ENCODE peak calls at places on chromosomes 5 and 9, in seven cellular contexts. E is CD8-positive, alpha-beta T cell; G is gastrocnemius medialis; S is body of pancreas; R is right lobe of liver; Z is GM23338; K is keratinocyte. P is an unnamed sample. For H3K36me3 and H3K4me1, the result is how much of the 10 kb centered on the place peaks cover.

GRCh38 chr5:125377151-125377550 is 630.7 kb upstream of the ZNF608 start:
- DNase-seq in Z (no peak), G (no peak), E (no peak), S (no peak), K (no peak), R (no peak), P (no peak)

GRCh38 chr9:104093162-104093561 is 947 bp upstream of the SMC2 start:
- DNase-seq in S (no peak), Z (peak), K (no peak), E (no peak), R (no peak), G (no peak), P (no peak)

GRCh38 chr9:91720746-91721705 is 229.0 kb downstream of the ROR2 start:
- DNase-seq in E (no peak), K (no peak), Z (no peak), R (no peak), S (no peak), G (no peak), P (no peak)

GRCh38 chr5:109681763-109682162 is 8.0 kb upstream of the MAN2A1 start:
- DNase-seq in Z (no peak), S (no peak), G (no peak), E (no peak), R (no peak), K (no peak), P (no peak)

GRCh38 chr9:125428060-125428481 is 166.4 kb downstream of the GAPVD1 start:
- DNase-seq in R (peak), S (no peak), K (no peak), Z (peak), G (no peak), E (no peak), P (peak)

GRCh38 chr9:98306384-98307145 is 51.1 kb upstream of the TBC1D2 start:
- DNase-seq in R (no peak), E (no peak), S (no peak), K (no peak), G (no peak), Z (no peak), P (no peak)

GRCh38 chr9:34675048-34675714 is 12.7 kb upstream of the CCL27 start:
- DNase-seq in Z (peak), R (peak), S (peak), E (peak), G (no peak), K (no peak), P (peak)

GRCh38 chr9:109483771-109484442 is 14.2 kb downstream of the PTPN3 start:
- DNase-seq in S (no peak), K (no peak), R (no peak), Z (no peak), G (no peak), E (no peak), P (no peak)

GRCh38 chr5:63963926-63964325 is 1.7 kb upstream of the HTR1A start:
- DNase-seq in G (no peak), Z (no peak), K (no peak), S (no peak), E (no peak), R (no peak), P (no peak)

GRCh38 chr5:112649882-112650281 is 87.8 kb upstream of the APC start:
- DNase-seq in K (peak), G (no peak), R (peak), Z (no peak), S (peak), E (no peak), P (no peak)

GRCh38 chr9:136552117-136552685 is 6.4 kb upstream of the NOTCH1 start:
- DNase-seq in E (no peak), G (no peak), S (no peak), R (no peak), K (no peak), Z (peak), P (no peak)

GRCh38 chr9:123089790-123090189 is 56.3 kb downstream of the GPR21 start:
- DNase-seq in E (no peak), G (no peak), S (no peak), R (no peak), Z (no peak), K (no peak), P (no peak)
- H3K36me3 ChIP-seq in E (under half), G (under half), S (under half), R (under half), Z (under half), K (under half), P (half or more)

GRCh38 chr5:142320427-142320732 is 4.4 kb downstream of the SPRY4 start:
- DNase-seq in S (no peak), E (no peak), G (no peak), Z (no peak), R (no peak), K (no peak), P (no peak)
- H3K4me1 ChIP-seq in S (under half), E (under half), G (half or more), Z (half or more), R (under half), K (under half), P (under half)

DNA sequence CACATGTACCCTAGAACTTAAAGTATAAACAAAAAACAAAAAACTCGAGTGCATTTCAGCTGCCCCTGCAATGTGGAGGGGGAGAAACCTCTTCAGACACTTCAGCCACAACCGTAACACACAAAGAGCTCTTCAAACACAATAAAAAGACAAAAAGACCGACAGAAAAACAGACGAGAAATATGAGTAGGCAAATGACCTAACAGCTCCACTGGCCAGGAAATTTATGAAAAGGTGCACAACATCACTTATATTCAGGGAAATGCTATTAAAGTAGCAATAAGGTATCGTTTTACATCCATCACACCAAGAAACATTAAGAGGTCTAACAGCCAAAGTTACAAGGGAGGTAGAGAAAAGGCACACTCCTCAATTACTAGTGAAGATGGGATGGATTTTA is 6.2 kb downstream of the ZBED3 start:
- DNase-seq in Z (no peak), S (no peak), R (no peak), K (no peak), E (no peak), G (no peak), P (no peak)
- H3K36me3 ChIP-seq in Z (under half), S (under half), R (under half), K (under half), E (under half), G (under half), P (under half)

GRCh38 chr5:158858011-158858410 is 241.7 kb downstream of the EBF1 start:
- DNase-seq in Z (peak), R (no peak), K (no peak), S (no peak), G (no peak), E (no peak), P (no peak)
- H3K4me1 ChIP-seq in Z (under half), R (under half), K (under half), S (under half), G (under half), E (under half), P (under half)

DNA sequence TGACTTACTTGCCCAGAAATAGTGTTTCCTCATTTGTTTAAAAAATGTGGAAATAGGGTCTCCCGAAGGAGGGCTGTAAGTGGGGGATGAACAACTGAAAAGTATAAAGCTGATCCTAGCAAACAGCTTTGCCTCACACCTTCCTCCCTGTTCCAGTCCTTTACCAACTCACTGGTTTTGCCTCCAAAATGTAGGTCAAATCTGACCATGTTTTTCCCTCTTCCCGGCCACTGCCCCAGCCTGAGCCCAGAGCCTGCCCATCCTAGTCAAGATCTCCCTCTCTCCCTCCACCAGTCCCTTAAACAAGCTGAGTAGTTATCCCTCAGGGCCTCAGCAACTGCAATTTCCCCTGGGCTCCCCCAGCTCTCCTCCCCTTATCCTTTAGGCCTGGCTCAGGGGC is 82.4 kb upstream of the FBXW11 start:
- DNase-seq in E (no peak), G (no peak), K (no peak), S (no peak), Z (no peak), R (no peak), P (no peak)
- H3K36me3 ChIP-seq in E (under half), G (under half), K (under half), S (under half), Z (under half), R (under half), P (under half)

GRCh38 chr9:110799396-110799795 is 130.8 kb downstream of the MUSK start:
- DNase-seq in S (no peak), K (no peak), G (no peak), E (no peak), Z (no peak), R (no peak), P (no peak)
- H3K4me1 ChIP-seq in S (under half), K (under half), G (under half), E (under half), Z (under half), R (under half), P (under half)

GRCh38 chr5:16723821-16724220 is 107.0 kb upstream of the RETREG1 start:
- DNase-seq in Z (no peak), S (no peak), R (no peak), K (no peak), G (no peak), E (no peak), P (no peak)

GRCh38 chr5:16733597-16733996 is 116.8 kb upstream of the RETREG1 start:
- DNase-seq in Z (peak), K (no peak), S (no peak), G (no peak), E (no peak), R (no peak), P (no peak)

GRCh38 chr5:16726538-16726946 is 109.7 kb upstream of the RETREG1 start:
- DNase-seq in E (no peak), G (no peak), K (no peak), S (no peak), R (no peak), Z (no peak), P (no peak)

GRCh38 chr5:16725575-16725974 is 108.8 kb upstream of the RETREG1 start:
- DNase-seq in R (no peak), S (no peak), E (no peak), G (no peak), K (no peak), Z (no peak), P (no peak)

DNA sequence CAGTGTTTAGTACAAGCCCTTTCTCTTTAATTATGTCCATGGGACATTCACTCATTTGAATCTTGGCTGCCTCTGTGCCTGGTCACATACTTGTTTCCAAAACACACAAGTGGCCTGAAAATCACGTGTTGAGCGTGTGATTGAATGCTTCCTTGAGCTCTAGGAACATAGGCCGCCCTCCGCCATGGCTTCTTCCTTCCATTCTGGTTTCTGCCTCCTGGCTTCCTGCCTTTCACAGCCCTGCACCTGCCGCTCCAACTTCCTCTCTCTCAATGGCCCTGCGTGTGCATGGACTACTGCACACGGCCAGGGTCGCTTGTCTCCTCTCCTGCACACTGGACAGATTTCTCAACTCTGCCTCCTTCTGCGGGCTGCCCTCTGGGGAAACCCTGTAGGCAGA is 111.1 kb upstream of the RETREG1 start:
- DNase-seq in K (no peak), E (no peak), R (no peak), S (peak), Z (no peak), G (peak), P (no peak)
- H3K36me3 ChIP-seq in K (under half), E (under half), R (under half), S (under half), Z (under half), G (under half), P (under half)

P was measured in psoas muscle.